ENCODE peak calls at places on chromosomes 6 and 20, in five cellular contexts. G is cardiac fibroblast, Y is PC-3, K is endothelial cell, L is SK-N-SH. A is an unnamed sample.

GRCh38 chr20:31764641-31765305 is 25.7 kb downstream of the TPX2 start:
- DNase-seq in G (peak), Y (no peak), L (no peak), K (no peak), A (no peak)

GRCh38 chr20:62524486-62524885 is 48.7 kb upstream of the GATA5 start:
- DNase-seq in Y (no peak), K (no peak), G (no peak), L (peak), A (no peak)

GRCh38 chr6:85679445-85680123 is 36.9 kb upstream of the SYNCRIP start:
- DNase-seq in K (no peak), Y (peak), G (peak), L (no peak), A (no peak)

GRCh38 chr6:90139272-90139817 is 157.3 kb downstream of the BACH2 start:
- DNase-seq in Y (no peak), K (no peak), L (no peak), G (no peak), A (no peak)

GRCh38 chr20:33232486-33233072 is 3.2 kb upstream of the BPIFA1 start:
- DNase-seq in G (no peak), Y (no peak), K (no peak), L (no peak), A (no peak)

GRCh38 chr20:20812141-20812540 is 99.7 kb upstream of the RALGAPA2 start:
- DNase-seq in G (no peak), K (no peak), L (no peak), Y (no peak), A (no peak)

GRCh38 chr6:132132420-132132819 is 181.2 kb upstream of the CCN2 start:
- DNase-seq in Y (no peak), G (peak), L (no peak), K (no peak), A (no peak)

GRCh38 chr6:659716-660581 is 3.0 kb upstream of the HUS1B start:
- DNase-seq in Y (no peak), L (no peak), K (no peak), G (no peak), A (no peak)

GRCh38 chr6:108914235-108915022 is 66.2 kb downstream of the ARMC2 start:
- DNase-seq in K (peak), Y (peak), L (peak), G (no peak), A (peak)

DNA sequence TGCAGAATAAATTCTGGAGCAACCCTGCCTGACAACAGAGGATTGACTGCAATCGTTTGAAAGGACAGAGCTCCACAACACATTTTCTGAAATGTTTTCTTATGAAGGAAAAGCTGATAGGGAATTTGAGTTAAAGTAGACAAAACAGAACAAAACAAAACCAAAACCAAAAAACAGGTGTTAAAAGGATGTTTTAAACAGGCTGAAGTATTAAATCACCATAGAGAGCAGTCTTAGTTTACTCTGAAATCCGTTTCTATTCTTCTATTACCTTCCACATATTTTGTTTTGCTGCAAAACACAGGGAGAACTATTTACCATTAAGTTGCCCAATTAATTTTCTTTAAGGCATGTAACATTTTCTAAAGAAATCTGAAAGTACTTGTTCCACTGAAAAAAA is 93.4 kb upstream of the MLIP start:
- DNase-seq in Y (no peak), L (no peak), K (no peak), G (no peak), A (no peak)
- TF ChIP-seq CTCF in Y (no peak), L (no peak), K (no peak), G (no peak), A (no peak)

DNA sequence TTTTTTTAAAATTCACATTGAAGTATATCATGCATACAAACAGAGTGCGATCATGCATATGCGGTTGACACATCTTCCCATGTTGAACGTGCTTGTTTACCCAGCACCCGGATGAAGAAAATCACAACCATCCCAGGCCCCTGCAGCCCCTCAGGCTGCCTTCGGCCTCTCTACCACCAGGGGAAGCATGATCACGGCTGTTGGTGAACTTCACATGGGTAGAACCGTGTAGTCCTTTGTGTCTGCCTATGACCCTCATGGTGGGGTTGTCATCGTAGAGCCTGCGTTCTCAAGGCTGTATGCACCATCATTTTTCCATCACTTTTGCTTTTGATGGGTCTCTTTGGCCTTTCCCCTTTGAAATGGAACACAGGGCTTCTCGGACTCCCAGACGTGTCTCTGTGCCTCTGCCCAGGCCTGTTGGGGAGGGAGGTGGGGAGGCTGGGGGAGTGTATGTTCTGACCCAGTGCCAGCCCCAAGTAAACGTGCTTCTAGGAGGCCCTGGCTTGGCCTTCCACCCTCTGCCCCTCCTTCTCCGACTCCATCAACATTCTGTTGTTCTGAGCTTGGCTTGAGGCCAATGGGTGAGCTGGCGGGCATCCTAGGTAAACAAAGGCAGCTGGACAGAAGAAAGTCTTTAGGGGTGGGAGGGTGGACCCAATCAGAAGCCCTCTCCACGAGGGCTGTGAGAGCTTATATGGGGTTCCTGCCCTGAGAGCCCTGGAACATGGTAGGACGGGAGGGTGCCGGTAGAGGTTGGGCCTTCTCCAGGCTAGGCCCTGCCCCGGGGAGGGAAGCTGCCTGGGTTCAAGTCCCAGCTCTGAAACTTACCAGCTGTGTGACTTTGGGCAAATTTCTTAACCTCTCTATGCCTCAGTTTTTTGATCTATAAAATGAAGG is 39.7 kb downstream of the TGM2 start:
- DNase-seq in K (no peak), Y (peak), L (no peak), G (peak), A (no peak)
- TF ChIP-seq CTCF in K (no peak), Y (no peak), L (peak), G (peak), A (no peak)

GRCh38 chr6:107128577-107128976 is 13.3 kb upstream of the BEND3 start:
- DNase-seq in K (no peak), G (peak), L (no peak), Y (no peak), A (no peak)

GRCh38 chr6:107128175-107128574 is 12.9 kb upstream of the BEND3 start:
- DNase-seq in L (no peak), G (peak), K (no peak), Y (no peak), A (no peak)

GRCh38 chr6:107129370-107129925 is 14.1 kb upstream of the BEND3 start:
- DNase-seq in L (no peak), G (no peak), Y (no peak), K (no peak), A (no peak)

DNA sequence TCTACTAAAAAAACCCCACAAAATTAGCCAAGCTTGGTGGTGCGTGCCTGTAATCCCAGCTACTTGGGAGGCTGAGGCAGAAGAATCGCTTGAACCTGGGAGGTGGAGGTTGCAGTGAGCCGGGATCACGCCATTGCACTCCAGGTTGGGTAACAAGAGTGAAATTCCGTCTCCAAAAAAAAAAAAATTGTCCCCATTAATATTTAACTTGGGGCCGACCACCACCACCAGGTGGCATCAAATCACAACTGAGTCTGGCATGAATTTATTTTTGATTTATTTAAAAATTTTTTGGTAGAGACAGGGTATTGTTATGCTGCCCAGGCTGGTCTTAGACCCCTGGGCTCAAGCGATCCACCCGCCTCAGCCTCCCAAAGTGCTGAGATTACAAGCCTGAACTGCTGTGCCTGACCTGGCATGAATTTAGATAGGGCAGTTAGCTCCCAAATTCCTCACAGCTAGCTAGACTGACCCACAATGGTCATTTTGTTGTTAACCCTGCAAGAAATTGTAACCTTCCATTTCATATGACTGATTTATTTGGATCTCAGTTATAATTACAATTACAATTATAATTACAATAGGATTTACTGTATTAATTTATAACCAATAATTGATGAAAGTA is 17.1 kb upstream of the BEND3 start:
- DNase-seq in K (peak), L (peak), G (peak), Y (peak), A (no peak)
- TF ChIP-seq CTCF in K (peak), L (peak), G (peak), Y (peak), A (no peak)

GRCh38 chr6:2669067-2669710 is 81.5 kb downstream of the MYLK4 start:
- DNase-seq in Y (no peak), L (no peak), K (no peak), G (no peak), A (no peak)
- TF ChIP-seq CTCF in Y (no peak), L (no peak), K (no peak), G (no peak), A (no peak)

DNA sequence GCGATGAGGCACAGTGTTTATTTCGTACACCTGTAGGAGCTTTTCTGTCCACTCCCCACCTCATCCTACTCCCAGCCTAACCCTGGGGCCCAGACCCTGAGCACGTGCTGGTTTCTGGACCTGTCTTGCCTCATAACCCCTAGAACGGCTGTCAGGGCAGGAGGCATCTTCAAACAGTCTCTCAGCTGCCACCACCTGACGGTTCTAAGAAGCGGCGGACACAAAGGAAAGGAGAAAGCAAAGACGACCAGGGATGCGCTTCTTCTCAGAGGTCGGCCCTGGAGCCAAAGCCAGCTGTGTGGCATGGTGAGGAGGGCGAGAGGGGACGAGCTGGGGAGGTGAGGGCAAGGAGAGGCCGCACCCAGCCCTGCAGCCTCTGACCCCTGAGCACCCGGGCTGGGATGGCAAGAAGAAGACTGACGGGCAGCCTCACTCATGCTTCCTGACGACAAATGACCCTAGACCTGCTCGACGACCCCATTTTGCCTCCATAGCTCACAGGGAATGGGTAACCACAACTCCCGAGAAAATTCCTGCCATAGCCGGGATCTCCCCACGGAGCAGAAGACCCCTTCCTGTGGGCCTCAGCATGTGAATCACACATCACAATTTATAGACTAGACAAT is 62.1 kb downstream of the WDR27 start:
- DNase-seq in L (no peak), G (no peak), K (no peak), Y (no peak), A (no peak)
- TF ChIP-seq CTCF in L (no peak), G (no peak), K (no peak), Y (no peak), A (no peak)